ENCODE peak calls at places on chromosomes 4 and X, in eight cellular contexts. One of them, this sample, is unnamed.

GRCh38 chr4:137923494-137923893 is 318.7 kb downstream of the SLC7A11 start:
- DNase-seq in ureter: no peak
- DNase-seq in skeletal muscle cell: no peak
- DNase-seq in posterior cingulate gyrus: no peak
- DNase-seq in Caki2: no peak
- DNase-seq in coronary artery: no peak
- DNase-seq in KBM-7: no peak
- DNase-seq in endothelial cell: no peak
- DNase-seq in this sample: no peak

GRCh38 chrX:34300871-34301270 is 168.8 kb upstream of the FAM47A start:
- DNase-seq in endothelial cell: peak
- DNase-seq in KBM-7: peak
- DNase-seq in skeletal muscle cell: peak
- DNase-seq in ureter: no peak
- DNase-seq in posterior cingulate gyrus: no peak
- DNase-seq in Caki2: peak
- DNase-seq in coronary artery: no peak
- DNase-seq in this sample: peak

GRCh38 chr4:25767877-25768475 is 94.8 kb downstream of the SEL1L3 start:
- DNase-seq in skeletal muscle cell: peak
- DNase-seq in ureter: peak
- DNase-seq in coronary artery: no peak
- DNase-seq in Caki2: peak
- DNase-seq in endothelial cell: peak
- DNase-seq in posterior cingulate gyrus: peak
- DNase-seq in KBM-7: peak
- DNase-seq in this sample: peak

GRCh38 chr4:176642472-176642871 is 150.2 kb downstream of the VEGFC start:
- DNase-seq in posterior cingulate gyrus: no peak
- DNase-seq in KBM-7: no peak
- DNase-seq in skeletal muscle cell: no peak
- DNase-seq in endothelial cell: no peak
- DNase-seq in coronary artery: no peak
- DNase-seq in ureter: no peak
- DNase-seq in Caki2: no peak
- DNase-seq in this sample: no peak

GRCh38 chr4:126414741-126415140 is 1100.0 kb downstream of the FAT4 start:
- DNase-seq in Caki2: no peak
- DNase-seq in endothelial cell: no peak
- DNase-seq in posterior cingulate gyrus: no peak
- DNase-seq in skeletal muscle cell: no peak
- DNase-seq in coronary artery: no peak
- DNase-seq in ureter: no peak
- DNase-seq in KBM-7: no peak
- DNase-seq in this sample: no peak

GRCh38 chrX:116173006-116173405 is 2.5 kb downstream of the AGTR2 start:
- DNase-seq in coronary artery: no peak
- DNase-seq in posterior cingulate gyrus: no peak
- DNase-seq in ureter: no peak
- DNase-seq in Caki2: no peak
- DNase-seq in skeletal muscle cell: no peak
- DNase-seq in KBM-7: no peak
- DNase-seq in endothelial cell: no peak
- DNase-seq in this sample: no peak

GRCh38 chr4:83320548-83320947 is 14.1 kb downstream of the HPSE start:
- DNase-seq in endothelial cell: peak
- DNase-seq in posterior cingulate gyrus: peak
- DNase-seq in ureter: peak
- DNase-seq in Caki2: no peak
- DNase-seq in skeletal muscle cell: peak
- DNase-seq in coronary artery: no peak
- DNase-seq in KBM-7: peak
- DNase-seq in this sample: no peak

GRCh38 chrX:9379697-9380551 is 84.9 kb upstream of the TBL1X start:
- DNase-seq in endothelial cell: no peak
- DNase-seq in KBM-7: no peak
- DNase-seq in coronary artery: no peak
- DNase-seq in skeletal muscle cell: no peak
- DNase-seq in posterior cingulate gyrus: peak
- DNase-seq in Caki2: peak
- DNase-seq in ureter: no peak
- DNase-seq in this sample: no peak

GRCh38 chr4:145619639-145619996 is 433 bp downstream of the MMAA start:
- DNase-seq in posterior cingulate gyrus: peak
- DNase-seq in KBM-7: no peak
- DNase-seq in coronary artery: no peak
- DNase-seq in ureter: peak
- DNase-seq in endothelial cell: peak
- DNase-seq in Caki2: peak
- DNase-seq in skeletal muscle cell: no peak
- DNase-seq in this sample: peak

GRCh38 chr4:141375855-141376254 is 155.2 kb downstream of the ZNF330 start:
- DNase-seq in ureter: no peak
- DNase-seq in Caki2: peak
- DNase-seq in KBM-7: no peak
- DNase-seq in coronary artery: no peak
- DNase-seq in skeletal muscle cell: peak
- DNase-seq in endothelial cell: no peak
- DNase-seq in posterior cingulate gyrus: no peak
- DNase-seq in this sample: peak

This sample was measured in AG09309.